ENCODE peak calls at places on chromosomes 12 and 14, in four cellular contexts. Z, W, K and C are unnamed samples.

GRCh38 chr12:42961395-42961794 is 371.8 kb upstream of the PRICKLE1 start:
- DNase-seq in W (no peak), Z (no peak), K (peak; percentile 100), C (no peak)

GRCh38 chr12:127077262-127078045 is 1189.5 kb upstream of the TMEM132C start:
- DNase-seq in K (no peak), Z (no peak), W (no peak), C (no peak)

GRCh38 chr14:60348211-60348610 is 99.2 kb downstream of the PPM1A start:
- DNase-seq in W (no peak), Z (no peak), K (no peak), C (no peak)

GRCh38 chr12:99609455-99610181 is 37.9 kb upstream of the GARIN6 start:
- DNase-seq in K (no peak), W (no peak), Z (no peak), C (no peak)

GRCh38 chr12:127178463-127178862 is 1088.5 kb upstream of the TMEM132C start:
- DNase-seq in Z (no peak), K (no peak), W (no peak), C (no peak)

GRCh38 chr12:14664434-14665023 is 31.9 kb downstream of the GUCY2C start:
- DNase-seq in W (peak; percentile 50), Z (peak; percentile 47), K (peak; percentile 70), C (peak; percentile 26)

GRCh38 chr14:70907996-70908917 is 998 bp downstream of the PCNX1 start:
- DNase-seq in Z (peak; percentile 70), W (peak; percentile 53), K (peak; percentile 48), C (peak; percentile 92)

GRCh38 chr14:36857136-36857535 is 195.5 kb downstream of the PAX9 start:
- DNase-seq in Z (no peak), W (no peak), K (no peak), C (no peak)

GRCh38 chr14:60079723-60080122 is 12.0 kb upstream of the PCNX4 start:
- DNase-seq in K (no peak), Z (no peak), W (no peak), C (no peak)

GRCh38 chr12:116784238-116784612 is 46.1 kb downstream of the RNFT2 start:
- DNase-seq in Z (no peak), W (peak; percentile 50), K (no peak), C (no peak)

GRCh38 chr12:89129471-89129870 is 222.8 kb downstream of the DUSP6 start:
- DNase-seq in Z (peak; percentile 22), K (no peak), W (no peak), C (no peak)

GRCh38 chr12:54379401-54380201 is 4.9 kb downstream of the ZNF385A start:
- DNase-seq in Z (peak; percentile 94), K (peak; percentile 96), W (peak; percentile 89), C (peak; percentile 93)

GRCh38 chr12:27922591-27923139 is 49.9 kb downstream of the PTHLH start:
- DNase-seq in K (no peak), Z (no peak), W (no peak), C (peak; percentile 88)

GRCh38 chr12:123714302-123714627 is 2.1 kb downstream of the ATP6V0A2 start:
- DNase-seq in Z (peak; percentile 24), K (no peak), W (no peak), C (no peak)

GRCh38 chr14:101862177-101862576 is 100.7 kb downstream of the PPP2R5C start:
- DNase-seq in Z (no peak), K (peak; percentile 83), W (no peak), C (no peak)

GRCh38 chr12:106247731-106248176 is at the start of gene CKAP4:
- DNase-seq in K (peak; percentile 88), W (peak; percentile 56), Z (peak; percentile 62), C (peak; percentile 80)

GRCh38 chr12:103505371-103506236 is 9.8 kb upstream of the C12orf42 start:
- DNase-seq in W (no peak), K (no peak), Z (peak; percentile 44), C (no peak)

GRCh38 chr12:52233462-52234141 is 559 bp downstream of the KRT7 start:
- DNase-seq in Z (peak; percentile 18), W (no peak), K (no peak), C (no peak)

GRCh38 chr12:113874999-113875561 is 91.0 kb downstream of the RBM19 start:
- DNase-seq in K (no peak), W (no peak), Z (no peak), C (no peak)

GRCh38 chr12:93784339-93785086 is 107.3 kb downstream of the CRADD start:
- DNase-seq in W (no peak), K (peak; percentile 79), Z (peak; percentile 69), C (peak; percentile 95)